ENCODE peak calls at places on chromosomes 6 and 20, in eight cellular contexts. S, A, J, R, H, F, V and P are unnamed samples.

GRCh38 chr6:9025223-9025622 is 589.9 kb upstream of the SLC35B3 start:
- DNase-seq in S (no peak), A (no peak), J (no peak), R (no peak), H (no peak), F (no peak), V (no peak), P (no peak)

GRCh38 chr6:43871933-43872332 is 101.9 kb downstream of the VEGFA start:
- DNase-seq in S (no peak), A (no peak), J (no peak), R (no peak), H (no peak), F (no peak), V (no peak), P (no peak)

GRCh38 chr6:129889580-129889979 is 28.5 kb upstream of the TMEM244 start:
- DNase-seq in S (no peak), A (no peak), J (no peak), R (peak; percentile 65), H (peak; percentile 74), F (no peak), V (no peak), P (no peak)

GRCh38 chr6:158861686-158862381 is 42.7 kb upstream of the EZR start:
- DNase-seq in S (no peak), A (no peak), J (no peak), R (no peak), H (no peak), F (no peak), V (no peak), P (no peak)

GRCh38 chr6:24949020-24949569 is 13.3 kb upstream of the RIPOR2 start:
- DNase-seq in S (no peak), A (no peak), J (no peak), R (no peak), H (no peak), F (no peak), V (no peak), P (no peak)

GRCh38 chr6:116847234-116847633 is 18.4 kb upstream of the GPRC6A start:
- DNase-seq in S (no peak), A (no peak), J (peak; percentile 23), R (peak; percentile 20), H (peak; percentile 33), F (no peak), V (no peak), P (no peak)

GRCh38 chr6:88734544-88734943 is 228.9 kb downstream of the RNGTT start:
- DNase-seq in S (no peak), A (no peak), J (no peak), R (no peak), H (no peak), F (no peak), V (no peak), P (no peak)

GRCh38 chr20:59316911-59317310 is 16.5 kb downstream of the EDN3 start:
- DNase-seq in S (no peak), A (no peak), J (no peak), R (no peak), H (no peak), F (no peak), V (no peak), P (no peak)

GRCh38 chr6:45742591-45742990 is 273.1 kb downstream of the CLIC5 start:
- DNase-seq in S (no peak), A (no peak), J (no peak), R (no peak), H (peak; percentile 29), F (no peak), V (no peak), P (no peak)

GRCh38 chr20:43543138-43543537 is 15.7 kb upstream of the SGK2 start:
- DNase-seq in S (no peak), A (no peak), J (no peak), R (no peak), H (no peak), F (no peak), V (no peak), P (no peak)

GRCh38 chr6:118761643-118762042 is 110.3 kb upstream of the CEP85L start:
- DNase-seq in S (no peak), A (no peak), J (peak; percentile 67), R (no peak), H (no peak), F (no peak), V (no peak), P (no peak)

GRCh38 chr6:78810146-78810545 is 57.2 kb upstream of the IRAK1BP1 start:
- DNase-seq in S (no peak), A (no peak), J (peak; percentile 23), R (peak; percentile 55), H (peak; percentile 62), F (no peak), V (peak; percentile 15), P (no peak)

GRCh38 chr6:125884656-125885055 is 71.9 kb upstream of the HINT3 start:
- DNase-seq in S (no peak), A (no peak), J (no peak), R (no peak), H (no peak), F (no peak), V (no peak), P (no peak)

GRCh38 chr20:13870349-13870748 is 85.5 kb downstream of the NDUFAF5 start:
- DNase-seq in S (no peak), A (no peak), J (no peak), R (no peak), H (no peak), F (no peak), V (no peak), P (no peak)

GRCh38 chr6:40587240-40588069 is at the start of gene LRFN2:
- DNase-seq in S (peak; percentile 79), A (peak; percentile 49), J (peak; percentile 76), R (peak; percentile 59), H (peak; percentile 64), F (peak; percentile 82), V (peak; percentile 71), P (peak; percentile 54)

GRCh38 chr6:69706724-69707123 is 90.1 kb downstream of the LMBRD1 start:
- DNase-seq in S (no peak), A (no peak), J (no peak), R (no peak), H (no peak), F (no peak), V (no peak), P (no peak)

GRCh38 chr6:2858678-2859324 is 17.1 kb upstream of the SERPINB1 start:
- DNase-seq in S (no peak), A (no peak), J (no peak), R (no peak), H (no peak), F (peak; percentile 57), V (no peak), P (no peak)

GRCh38 chr6:132023490-132023889 is 72.3 kb upstream of the CCN2 start:
- DNase-seq in S (no peak), A (no peak), J (no peak), R (no peak), H (no peak), F (no peak), V (no peak), P (no peak)
- TF ChIP-seq CTCF in S (peak; percentile 14), A (no peak), J (no peak), R (no peak), H (no peak), F (no peak), V (no peak), P (no peak)

DNA sequence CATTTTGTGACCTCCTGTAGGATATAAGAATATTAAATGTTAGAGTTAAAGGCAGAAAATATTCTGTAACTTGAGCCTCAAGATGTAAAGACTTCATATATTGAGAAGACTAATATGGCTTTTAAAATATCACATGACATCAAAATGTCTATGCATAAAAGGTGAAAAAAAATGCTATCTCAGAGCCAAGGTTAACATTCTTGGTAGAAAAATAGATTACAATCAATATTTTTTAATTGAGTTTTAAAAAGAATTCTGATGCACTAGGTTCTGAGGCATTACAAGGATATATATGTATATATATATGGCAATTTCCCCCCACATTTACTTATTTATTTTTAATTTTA is 46.2 kb upstream of the RAB23 start:
- DNase-seq in S (no peak), A (no peak), J (no peak), R (no peak), H (no peak), F (no peak), V (no peak), P (no peak)
- TF ChIP-seq CTCF in S (no peak), A (no peak), J (no peak), R (no peak), H (no peak), F (no peak), V (no peak), P (no peak)

GRCh38 chr20:63254536-63255384 is 497 bp upstream of the NKAIN4 start:
- DNase-seq in S (no peak), A (no peak), J (no peak), R (no peak), H (no peak), F (no peak), V (no peak), P (no peak)
- TF ChIP-seq CTCF in S (no peak), A (no peak), J (no peak), R (no peak), H (no peak), F (no peak), V (no peak), P (no peak)

GRCh38 chr6:168117942-168118341 is 38.9 kb upstream of the FRMD1 start:
- DNase-seq in S (peak; percentile 6), A (no peak), J (no peak), R (no peak), H (no peak), F (no peak), V (no peak), P (no peak)
- TF ChIP-seq CTCF in S (peak; percentile 15), A (no peak), J (no peak), R (no peak), H (peak; percentile 33), F (no peak), V (no peak), P (no peak)

DNA sequence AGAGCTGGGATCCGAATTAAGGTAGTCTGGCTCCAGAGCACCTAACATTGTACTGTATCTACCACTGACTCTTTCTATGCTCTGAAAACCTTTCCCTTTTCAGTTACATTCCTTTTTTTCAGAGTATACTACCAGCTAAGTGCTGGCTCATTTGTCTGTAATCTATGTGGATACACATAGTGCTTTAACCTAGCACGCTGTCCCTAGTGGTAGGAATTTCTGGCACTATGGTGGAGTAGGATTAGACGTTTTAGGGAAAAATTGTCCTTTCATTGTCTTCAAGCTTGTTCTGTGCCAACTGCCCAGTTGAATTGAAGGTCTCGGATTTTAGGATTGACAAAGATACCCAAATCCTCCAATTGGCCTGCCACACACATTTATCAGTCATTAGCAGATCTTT is 259.1 kb upstream of the FERMT1 start:
- DNase-seq in S (no peak), A (no peak), J (peak; percentile 11), R (peak; percentile 21), H (no peak), F (no peak), V (no peak), P (no peak)
- TF ChIP-seq CTCF in S (peak; percentile 16), A (no peak), J (no peak), R (peak; percentile 34), H (peak; percentile 28), F (no peak), V (peak; percentile 13), P (no peak)

DNA sequence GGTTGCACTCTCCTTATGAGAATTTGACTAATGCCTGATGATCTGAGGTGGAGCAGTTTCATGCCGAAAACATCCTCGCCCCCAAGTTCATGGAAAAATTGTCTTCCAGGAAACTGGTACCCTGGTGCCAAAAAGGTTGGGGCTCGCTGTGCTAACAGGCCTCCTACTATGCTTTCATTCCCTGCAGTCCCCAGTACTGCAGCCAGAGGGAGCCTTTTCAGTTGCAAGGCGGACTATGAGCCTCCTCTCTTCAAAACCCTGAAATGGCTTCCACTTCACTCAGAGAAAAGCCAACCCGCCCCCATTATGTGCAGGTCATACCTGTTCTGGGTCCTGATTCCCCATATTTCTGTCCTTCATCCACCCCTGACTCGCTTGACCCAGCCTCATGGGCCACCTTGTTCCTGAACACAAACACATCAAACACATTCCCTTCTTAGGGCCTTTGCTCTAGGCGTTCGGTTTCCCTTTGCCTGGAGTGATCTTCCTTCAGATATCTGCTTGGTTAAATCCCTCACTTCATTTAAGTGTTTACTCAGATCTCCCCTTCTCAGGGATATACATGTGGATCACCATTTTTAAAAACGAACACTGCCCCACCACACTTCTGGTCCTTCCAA is 173.7 kb downstream of the PHACTR1 start:
- DNase-seq in S (no peak), A (no peak), J (peak; percentile 17), R (no peak), H (no peak), F (no peak), V (no peak), P (no peak)
- TF ChIP-seq CTCF in S (peak; percentile 38), A (no peak), J (peak; percentile 12), R (peak; percentile 36), H (no peak), F (peak; percentile 56), V (no peak), P (no peak)